ENCODE peak calls at places on chromosomes 13 and 19, in seven cellular contexts. O is astrocyte of the spinal cord, Z is foreskin fibroblast, Y is GM12864, E is dorsolateral prefrontal cortex, H is fibroblast of mammary gland, K is thoracic aorta. F is an unnamed sample.

GRCh38 chr19:35360880-35361420 is 2.7 kb downstream of the FFAR3 start:
- DNase-seq in H (no peak), K (no peak), O (no peak), Z (no peak), Y (no peak), E (peak; percentile 21), F (no peak)

GRCh38 chr13:98180092-98180491 is 3.0 kb upstream of the RNF113B start:
- DNase-seq in H (peak; percentile 28), K (no peak), Z (no peak), E (no peak), O (no peak), Y (no peak), F (no peak)

GRCh38 chr19:42850981-42851717 is 28.4 kb downstream of the PSG1 start:
- DNase-seq in Y (no peak), E (no peak), H (peak; percentile 95), Z (peak; percentile 97), O (peak; percentile 87), K (peak; percentile 25), F (no peak)

GRCh38 chr13:42279080-42279479 is 7.1 kb downstream of the AKAP11 start:
- DNase-seq in K (no peak), O (no peak), Z (no peak), E (no peak), H (peak; percentile 18), Y (no peak), F (no peak)

GRCh38 chr19:4077800-4078683 is 11.3 kb upstream of the ZBTB7A start:
- DNase-seq in E (no peak), Z (no peak), Y (no peak), K (no peak), H (no peak), O (no peak), F (no peak)

GRCh38 chr13:109332501-109333499 is 453.6 kb downstream of the IRS2 start:
- DNase-seq in K (no peak), E (no peak), H (no peak), O (no peak), Z (no peak), Y (no peak), F (no peak)

GRCh38 chr19:47497073-47497766 is 13.2 kb upstream of the KPTN start:
- DNase-seq in O (no peak), H (no peak), K (no peak), Y (no peak), Z (no peak), E (no peak), F (no peak)

GRCh38 chr13:95002968-95003813 is 290.8 kb upstream of the SOX21 start:
- DNase-seq in K (no peak), Y (no peak), O (no peak), H (no peak), E (peak; percentile 40), Z (no peak), F (no peak)

GRCh38 chr19:38946229-38947010 is 15.7 kb downstream of the MRPS12 start:
- DNase-seq in K (no peak), O (no peak), E (no peak), Y (no peak), H (no peak), Z (no peak), F (no peak)

GRCh38 chr19:41872775-41873647 is 4.1 kb upstream of the CD79A start:
- DNase-seq in Y (no peak), E (peak; percentile 73), O (peak; percentile 64), Z (peak; percentile 49), H (peak; percentile 58), K (no peak), F (no peak)

GRCh38 chr19:16032509-16033135 is 43.7 kb upstream of the TPM4 start:
- DNase-seq in Y (no peak), H (no peak), E (no peak), Z (no peak), O (no peak), K (no peak), F (no peak)

GRCh38 chr13:110047511-110047910 is 259.4 kb downstream of the COL4A1 start:
- DNase-seq in H (peak; percentile 94), E (no peak), Z (no peak), K (peak; percentile 66), Y (no peak), O (peak; percentile 81), F (no peak)

GRCh38 chr19:4851551-4852290 is 15.7 kb downstream of the PLIN3 start:
- DNase-seq in K (peak; percentile 21), O (peak; percentile 39), Z (no peak), E (peak; percentile 82), Y (no peak), H (peak; percentile 57), F (peak; percentile 24)

GRCh38 chr13:95258619-95259194 is 42.5 kb downstream of the ABCC4 start:
- DNase-seq in K (no peak), Y (no peak), H (no peak), O (no peak), Z (no peak), E (no peak), F (no peak)

GRCh38 chr19:51799998-51800848 is 5.3 kb downstream of the FPR3 start:
- DNase-seq in K (no peak), O (peak; percentile 6), H (peak; percentile 61), Y (no peak), Z (no peak), E (no peak), F (no peak)

GRCh38 chr13:50229935-50230334 is 214.7 kb downstream of the KCNRG start:
- DNase-seq in O (no peak), Y (no peak), H (peak; percentile 74), E (no peak), K (no peak), Z (no peak), F (no peak)

GRCh38 chr19:54949412-54949811 is 2.1 kb upstream of the NLRP7 start:
- DNase-seq in H (no peak), Z (no peak), Y (peak; percentile 35), O (no peak), K (no peak), E (no peak), F (no peak)

GRCh38 chr19:17658666-17659065 is 29.5 kb downstream of the UNC13A start:
- DNase-seq in Z (no peak), Y (no peak), K (no peak), E (no peak), H (no peak), O (no peak), F (no peak)

GRCh38 chr13:20994441-20994821 is 67.0 kb downstream of the LATS2 start:
- DNase-seq in Z (no peak), H (no peak), K (no peak), O (no peak), Y (no peak), E (no peak), F (no peak)

GRCh38 chr19:4722671-4723464 is 774 bp downstream of the DPP9 start:
- DNase-seq in H (peak; percentile 66), Z (peak; percentile 52), E (no peak), Y (no peak), O (peak; percentile 40), K (no peak), F (peak; percentile 25)

DNA sequence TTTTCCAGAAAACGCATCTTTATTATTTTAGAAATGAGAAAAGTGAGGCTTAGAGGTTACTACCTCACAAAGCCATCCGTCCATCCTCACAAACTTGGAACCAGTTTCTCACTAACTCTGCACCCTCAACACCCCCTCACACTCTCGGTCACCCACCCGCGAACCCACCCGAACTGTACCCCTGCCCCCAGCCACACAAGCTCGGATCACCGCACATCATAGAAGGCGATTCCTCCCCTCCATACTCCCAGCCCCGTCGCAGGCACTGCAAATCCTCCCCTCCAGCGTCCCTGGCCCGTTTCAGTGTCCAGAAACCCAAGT is 238 bp downstream of the ZNF260 start:
- DNase-seq in E (no peak), Y (no peak), K (no peak), Z (no peak), H (no peak), O (no peak), F (no peak)
- H3K4me3 ChIP-seq in E (peak overlapping the region; percentile 88), Y (peak overlapping the region; percentile 82), K (peak overlapping the region; percentile 83), Z (peak overlapping the region; percentile 96), H (peak overlapping the region; percentile 64), O (peak overlapping the region; percentile 90), F (peak overlapping the region; percentile 90)

DNA sequence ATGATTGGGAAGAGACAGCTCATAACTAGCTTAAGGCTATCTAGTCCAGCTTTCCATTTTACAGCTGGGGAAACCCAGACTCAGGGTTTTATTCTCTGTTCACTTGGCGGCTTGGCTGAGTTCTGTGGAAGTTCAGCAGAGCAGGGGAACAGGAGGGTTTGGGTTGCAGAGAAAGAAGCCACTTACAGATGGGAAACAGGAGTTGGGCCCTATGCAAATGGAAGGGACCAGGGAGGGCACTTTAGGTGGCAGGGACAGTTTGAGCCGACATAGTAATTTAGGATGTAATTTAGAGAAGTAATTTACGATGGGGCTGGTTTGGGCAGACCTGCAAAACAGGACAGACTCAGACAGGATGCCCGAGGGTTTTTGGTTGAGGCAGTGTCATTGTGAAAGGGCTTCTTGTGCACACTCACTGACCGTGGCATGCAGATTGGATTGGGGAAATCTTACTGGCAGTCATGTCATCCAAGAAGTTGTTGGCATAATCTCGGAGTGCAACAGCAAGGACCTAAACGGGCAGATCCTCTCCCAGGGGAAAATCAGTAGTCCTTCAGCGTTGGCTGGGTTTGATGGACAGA is 47.3 kb upstream of the GPR183 start:
- DNase-seq in Y (no peak), H (no peak), Z (no peak), E (no peak), K (no peak), O (no peak), F (no peak)
- H3K4me3 ChIP-seq in Y (no peak overlapping the region), H (no peak overlapping the region), Z (no peak overlapping the region), E (no peak overlapping the region), K (no peak overlapping the region), O (no peak overlapping the region), F (no peak overlapping the region)

DNA sequence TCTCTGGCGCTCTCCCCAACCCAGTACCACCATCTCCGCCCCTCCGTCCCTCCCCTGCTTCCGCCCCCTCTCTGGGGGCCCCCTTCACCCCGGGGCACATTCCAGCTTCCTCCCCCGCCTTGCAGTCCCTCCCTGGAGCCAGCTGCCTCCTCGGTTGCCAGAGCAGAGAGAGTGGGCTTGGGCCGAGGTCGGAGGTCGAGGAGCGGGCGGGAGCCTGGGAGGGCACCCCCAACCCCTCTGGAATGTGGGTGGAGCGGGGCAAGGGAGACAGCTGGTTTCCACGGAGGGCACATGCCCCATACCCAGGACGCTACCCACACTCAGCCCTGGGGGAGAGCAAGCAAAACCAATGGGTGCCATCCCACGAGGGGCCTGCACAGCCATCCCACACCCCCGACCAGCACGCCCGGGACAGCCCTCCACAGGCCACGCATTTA is 6.4 kb upstream of the CIRBP start:
- DNase-seq in Z (no peak), O (no peak), H (no peak), E (no peak), Y (no peak), K (no peak), F (no peak)
- H3K4me3 ChIP-seq in Z (no peak overlapping the region), O (no peak overlapping the region), H (no peak overlapping the region), E (peak overlapping the region; percentile 80), Y (peak overlapping the region; percentile 72), K (peak overlapping the region; percentile 82), F (no peak overlapping the region)

GRCh38 chr19:23415561-23416191 is 20.4 kb upstream of the ZNF91 start:
- DNase-seq in O (no peak), Y (no peak), K (no peak), H (no peak), E (no peak), Z (no peak), F (no peak)

GRCh38 chr19:23410155-23410554 is 14.9 kb upstream of the ZNF91 start:
- DNase-seq in E (no peak), O (no peak), Z (no peak), K (no peak), Y (no peak), H (no peak), F (no peak)

GRCh38 chr19:23409392-23410048 is 14.2 kb upstream of the ZNF91 start:
- DNase-seq in Y (no peak), E (no peak), Z (no peak), H (no peak), O (no peak), K (no peak), F (no peak)

GRCh38 chr19:23420824-23421223 is 25.6 kb upstream of the ZNF91 start:
- DNase-seq in E (no peak), Z (no peak), H (no peak), Y (no peak), O (no peak), K (no peak), F (no peak)

GRCh38 chr19:23415034-23415433 is 19.8 kb upstream of the ZNF91 start:
- DNase-seq in O (no peak), H (no peak), K (no peak), E (no peak), Z (no peak), Y (no peak), F (no peak)
- H3K4me3 ChIP-seq in O (peak overlapping the region; percentile 29), H (no peak overlapping the region), K (peak overlapping the region; percentile 61), E (peak overlapping the region; percentile 60), Z (no peak overlapping the region), Y (no peak overlapping the region), F (no peak overlapping the region)

F was measured in Jurkat, Clone E6-1.